ENCODE peak calls at places on chromosomes 4 and X, in four cellular contexts. I is SJSA1, P is left ventricle myocardium inferior, M is AG09309. A is an unnamed sample.

GRCh38 chrX:136260801-136261200 is 9.6 kb upstream of the MAP7D3 start:
- DNase-seq in I (peak; percentile 65), P (no peak), M (peak; percentile 25), A (no peak)

GRCh38 chrX:20007962-20008633 is 17.2 kb upstream of the BCLAF3 start:
- DNase-seq in I (no peak), P (no peak), M (no peak), A (no peak)

GRCh38 chrX:45803383-45803921 is 602.8 kb upstream of the DIPK2B start:
- DNase-seq in I (peak; percentile 91), P (no peak), M (peak; percentile 86), A (peak; percentile 59)

GRCh38 chrX:82412851-82413250 is 1095.2 kb upstream of the POU3F4 start:
- DNase-seq in I (peak; percentile 0), P (no peak), M (no peak), A (peak; percentile 29)

GRCh38 chr4:60657041-60657440 is 543.1 kb upstream of the ADGRL3 start:
- DNase-seq in I (no peak), P (no peak), M (no peak), A (no peak)

GRCh38 chrX:150575415-150575814 is 7.0 kb downstream of the MTM1 start:
- DNase-seq in I (no peak), P (no peak), M (no peak), A (peak; percentile 43)

GRCh38 chr4:180571516-180571915 is 1671.7 kb upstream of the TENM3 start:
- DNase-seq in I (no peak), P (no peak), M (no peak), A (no peak)

GRCh38 chr4:110124721-110125120 is 73.7 kb downstream of the ELOVL6 start:
- DNase-seq in I (no peak), P (no peak), M (no peak), A (no peak)

GRCh38 chr4:8589831-8590545 is 2.6 kb upstream of the CPZ start:
- DNase-seq in I (peak; percentile 94), P (no peak), M (peak; percentile 63), A (no peak)

GRCh38 chrX:75230296-75230695 is 43.6 kb upstream of the UPRT start:
- DNase-seq in I (no peak), P (no peak), M (no peak), A (no peak)

GRCh38 chr4:44661940-44662622 is 10.7 kb upstream of the YIPF7 start:
- DNase-seq in I (no peak), P (no peak), M (no peak), A (no peak)

GRCh38 chr4:118967393-118967792 is 78.7 kb downstream of the SYNPO2 start:
- DNase-seq in I (no peak), P (no peak), M (no peak), A (no peak)

GRCh38 chr4:110850461-110851447 is 227.9 kb upstream of the PITX2 start:
- DNase-seq in I (no peak), P (no peak), M (no peak), A (no peak)

GRCh38 chrX:19698125-19698524 is 182.8 kb upstream of the MAP3K15 start:
- DNase-seq in I (no peak), P (peak; percentile 18), M (peak; percentile 21), A (no peak)

GRCh38 chrX:154349979-154350378 is 24.5 kb downstream of the FLNA start:
- DNase-seq in I (no peak), P (no peak), M (no peak), A (no peak)

GRCh38 chrX:23344208-23344903 is 9.7 kb downstream of the PTCHD1 start:
- DNase-seq in I (no peak), P (no peak), M (no peak), A (no peak)

GRCh38 chr4:39544580-39545315 is 17.5 kb upstream of the UGDH start:
- DNase-seq in I (peak; percentile 6), P (no peak), M (no peak), A (no peak)

GRCh38 chr4:56914336-56914735 is 6.6 kb downstream of the REST start:
- DNase-seq in I (no peak), P (no peak), M (no peak), A (no peak)